ENCODE peak calls at places on chromosomes 4 and X, in four cellular contexts. L, W, Z and I are unnamed samples. For H3K36me3, the result is how much of the 10 kb centered on the place peaks cover.

GRCh38 chr4:101660607-101661006 is 129.9 kb upstream of the BANK1 start:
- DNase-seq in L (no peak), W (no peak), Z (no peak), I (no peak)

GRCh38 chrX:11254417-11255109 is 38.6 kb upstream of the AMELX start:
- DNase-seq in L (no peak), W (no peak), Z (no peak), I (no peak)

GRCh38 chrX:95945528-95945927 is 739.1 kb upstream of the DIAPH2 start:
- DNase-seq in L (no peak), W (no peak), Z (no peak), I (no peak)

GRCh38 chrX:153887385-153887784 is 1.4 kb upstream of the L1CAM start:
- DNase-seq in L (no peak), W (no peak), Z (no peak), I (no peak)

GRCh38 chr4:165600959-165601674 is 222.3 kb downstream of the CPE start:
- DNase-seq in L (no peak), W (no peak), Z (no peak), I (no peak)

GRCh38 chrX:12344954-12345353 is 206.7 kb downstream of the FRMPD4 start:
- DNase-seq in L (no peak), W (no peak), Z (no peak), I (no peak)

GRCh38 chr4:102713096-102713495 is 47.7 kb downstream of the MANBA start:
- DNase-seq in L (no peak), W (no peak), Z (no peak), I (no peak)

GRCh38 chrX:110156167-110156754 is 153.3 kb downstream of the TMEM164 start:
- DNase-seq in L (no peak), W (no peak), Z (no peak), I (no peak)

DNA sequence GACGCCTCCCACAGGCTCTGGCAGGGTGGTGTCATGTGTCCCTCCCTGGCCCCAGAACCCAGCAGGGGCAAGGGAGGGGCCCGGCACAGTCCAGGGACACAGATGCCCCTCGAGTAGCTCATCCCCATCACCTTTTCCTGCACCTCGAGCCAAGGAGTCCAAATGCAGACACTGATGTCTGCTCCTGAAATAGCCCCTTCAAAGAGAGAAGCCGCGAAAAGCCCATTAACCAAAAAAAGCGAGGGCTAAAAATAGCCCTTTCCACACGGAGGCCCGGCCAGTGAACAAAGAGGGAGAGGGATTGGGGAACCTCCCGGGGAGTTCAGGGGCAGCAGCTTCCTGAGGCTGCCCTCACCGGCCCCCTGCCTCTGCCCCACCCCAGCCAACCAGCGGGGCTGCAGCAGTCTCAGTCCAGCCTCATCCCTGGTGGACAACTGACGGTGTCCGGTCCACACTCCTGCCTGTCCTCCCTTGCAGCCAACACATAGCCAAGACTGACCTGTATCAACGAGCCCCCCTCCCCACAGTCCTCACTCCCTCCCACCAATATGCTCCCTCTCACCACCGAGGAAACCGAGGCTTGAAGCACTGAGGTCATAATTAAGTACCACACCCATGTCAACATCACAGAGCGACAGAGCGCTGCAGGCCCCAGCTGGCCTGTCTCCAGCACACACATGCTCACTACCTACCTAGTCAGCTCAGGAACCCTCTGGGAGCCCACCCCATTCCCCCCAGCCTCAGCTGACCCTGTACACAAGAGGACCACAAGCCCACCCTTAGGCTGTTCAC is 23.9 kb downstream of the WDR1 start:
- DNase-seq in L (no peak), W (no peak), Z (peak), I (no peak)
- H3K36me3 ChIP-seq in L (under half), W (under half), Z (half or more), I (under half)

GRCh38 chr4:7236847-7237246 is 44.5 kb downstream of the SORCS2 start:
- DNase-seq in L (peak), W (peak), Z (peak), I (peak)

GRCh38 chr4:7239844-7240243 is 47.5 kb downstream of the SORCS2 start:
- DNase-seq in L (no peak), W (no peak), Z (no peak), I (no peak)

GRCh38 chr4:7239101-7239820 is 46.9 kb downstream of the SORCS2 start:
- DNase-seq in L (no peak), W (no peak), Z (no peak), I (no peak)

GRCh38 chr4:7237863-7238262 is 45.5 kb downstream of the SORCS2 start:
- DNase-seq in L (no peak), W (no peak), Z (peak), I (no peak)

DNA sequence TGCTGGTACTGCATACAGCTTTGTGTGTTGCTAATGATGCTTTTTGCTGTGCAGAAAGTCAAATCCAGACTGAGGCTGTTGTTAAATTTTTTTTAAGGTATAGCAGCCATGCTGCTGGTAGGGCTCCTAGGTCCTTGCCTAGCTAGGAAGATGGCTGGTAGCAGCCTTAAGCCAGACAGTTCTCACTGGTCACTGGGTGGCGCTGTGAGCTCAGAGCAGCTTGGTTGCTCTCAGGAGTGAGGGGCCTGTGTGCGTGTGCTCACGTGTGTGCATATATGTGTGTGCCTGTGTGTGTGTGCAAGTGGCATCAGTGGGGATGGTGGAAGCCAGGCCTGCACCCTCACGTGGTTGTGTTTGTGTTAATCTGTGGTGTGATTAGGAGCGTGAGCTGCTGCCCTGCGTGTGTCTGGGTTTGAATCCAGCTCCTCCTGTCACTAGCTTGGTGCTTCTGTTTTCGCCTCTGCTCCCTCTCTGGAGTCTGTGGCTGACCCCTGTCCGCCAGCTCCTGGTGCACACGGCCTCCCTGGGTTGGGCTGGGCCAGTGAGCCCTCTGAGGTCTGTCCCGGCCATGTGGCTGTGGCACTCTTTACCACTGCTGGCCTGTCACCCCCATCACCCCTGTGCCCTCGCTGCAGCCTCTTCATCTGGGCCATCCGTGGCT is 46.1 kb downstream of the SORCS2 start:
- DNase-seq in L (no peak), W (no peak), Z (no peak), I (no peak)
- TF ChIP-seq CTCF in L (no peak), W (no peak), Z (no peak), I (no peak)

DNA sequence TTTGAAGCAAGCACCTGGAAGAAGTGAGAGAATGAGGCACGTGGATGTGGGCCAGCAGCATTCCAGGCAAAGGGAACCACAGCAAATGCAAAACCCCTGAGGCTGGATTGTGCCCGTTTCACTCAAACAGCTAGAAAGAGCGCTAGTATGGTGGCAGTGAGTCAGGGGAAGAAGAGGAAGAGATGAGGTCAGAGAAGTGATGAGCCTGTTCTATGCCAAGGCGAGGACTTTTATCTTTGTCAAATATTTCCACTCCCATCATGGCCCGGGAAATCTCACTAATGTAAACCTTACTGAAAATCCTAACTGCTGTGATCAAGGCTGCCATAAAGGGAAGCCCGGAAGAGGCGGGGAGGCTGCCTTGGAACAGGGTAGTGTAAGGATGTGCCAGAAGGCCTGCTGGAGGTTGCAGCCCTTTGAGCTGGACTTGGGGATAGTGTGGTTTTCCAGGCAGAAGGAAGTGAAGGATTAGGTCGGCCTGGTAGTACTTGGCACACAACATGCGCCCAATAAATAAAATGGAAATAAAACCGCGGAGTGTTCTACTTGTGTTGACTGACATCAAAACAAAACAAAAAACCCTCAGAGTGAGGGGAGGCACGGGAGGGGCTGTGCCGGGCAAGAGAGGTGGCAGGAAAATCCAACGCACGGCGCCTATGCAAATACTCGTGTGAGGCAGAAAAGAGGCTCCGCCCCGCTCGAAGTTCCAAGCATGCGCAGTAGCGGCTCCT is 1.2 kb upstream of the CDK16 start:
- DNase-seq in L (no peak), W (peak), Z (no peak), I (no peak)
- TF ChIP-seq POLR2A in L (no peak), W (peak), Z (no peak), I (no peak)

DNA sequence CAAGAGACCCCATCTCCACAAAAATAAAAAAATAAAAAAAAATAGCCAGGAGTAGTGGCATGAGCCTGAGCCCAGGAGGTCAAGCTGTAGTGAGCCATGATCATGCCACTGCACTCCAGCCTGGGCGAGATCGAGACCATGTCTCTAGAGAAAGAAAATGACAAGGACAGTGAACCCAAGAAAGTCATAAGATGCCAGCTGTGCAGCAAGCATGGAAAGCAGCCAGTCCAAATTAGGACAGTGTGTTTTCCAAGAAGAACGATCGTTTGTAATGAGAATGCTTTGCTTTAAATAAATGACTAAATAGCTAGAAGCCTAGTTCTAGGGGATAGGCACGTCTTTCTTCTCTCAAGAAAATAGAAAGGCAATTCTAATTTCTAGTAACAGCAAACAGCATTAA is 58.4 kb upstream of the MSANTD1 start:
- DNase-seq in L (no peak), W (no peak), Z (no peak), I (no peak)
- H3K36me3 ChIP-seq in L (under half), W (under half), Z (half or more), I (under half)

GRCh38 chr4:453267-453666 is 45.7 kb downstream of the ZNF721 start:
- DNase-seq in L (no peak), W (no peak), Z (no peak), I (no peak)
- TF ChIP-seq CTCF in L (no peak), W (no peak), Z (no peak), I (no peak)

GRCh38 chrX:91435465-91435864 is 826 bp downstream of the PABPC5 start:
- DNase-seq in L (no peak), W (no peak), Z (no peak), I (peak)

DNA sequence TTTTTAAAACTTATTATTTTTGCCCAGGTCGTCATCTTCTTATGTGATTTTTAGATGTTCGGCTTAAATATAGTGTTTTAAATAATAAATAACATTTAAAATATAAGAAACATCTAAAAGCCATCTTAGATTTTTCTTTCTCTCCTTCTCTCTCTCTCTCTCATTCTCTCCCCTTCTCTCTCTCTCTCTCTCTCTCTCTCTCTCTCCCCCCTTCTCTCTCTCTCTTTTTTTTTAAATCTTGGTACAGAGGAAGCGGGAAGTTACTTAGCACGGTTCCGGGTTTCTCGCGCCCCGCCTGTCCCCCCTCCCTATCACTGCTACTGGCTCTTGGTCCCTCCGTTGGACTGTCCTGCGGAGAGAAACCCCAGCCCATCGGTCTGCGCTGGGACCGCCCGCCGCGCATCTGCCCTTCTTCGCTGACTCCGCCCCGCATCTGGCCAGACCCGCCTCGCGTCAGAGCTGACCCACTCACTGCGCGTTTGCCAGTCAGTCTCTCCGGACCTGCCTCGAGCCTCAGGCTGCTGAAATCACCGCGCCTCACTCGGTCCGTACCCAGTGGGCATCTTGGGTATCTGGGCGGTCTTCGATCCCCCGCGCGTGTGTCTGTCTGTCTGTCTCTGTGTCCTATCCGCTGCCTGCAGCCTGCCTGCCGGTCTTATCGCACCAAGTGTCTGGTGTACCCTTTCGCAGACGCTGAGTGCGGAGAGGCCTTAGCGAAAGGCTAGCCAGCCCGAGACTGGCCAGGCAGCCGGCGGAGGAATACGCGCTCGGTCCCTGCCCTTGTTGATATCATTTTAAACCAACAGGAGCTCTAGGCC is at the start of gene PABPC5:
- DNase-seq in L (peak), W (peak), Z (peak), I (peak)
- TF ChIP-seq POLR2A in L (peak), W (peak), Z (no peak), I (no peak)

GRCh38 chr4:171024720-171025303 is 788.4 kb upstream of the GALNTL6 start:
- DNase-seq in L (no peak), W (no peak), Z (no peak), I (no peak)
- H3K36me3 ChIP-seq in L (under half), W (under half), Z (under half), I (under half)

GRCh38 chrX:100710816-100711215 is 21.1 kb downstream of the SYTL4 start:
- DNase-seq in L (no peak), W (no peak), Z (no peak), I (no peak)
- TF ChIP-seq CTCF in L (no peak), W (no peak), Z (no peak), I (no peak)

GRCh38 chrX:150365953-150366911 is 3.1 kb downstream of the MAMLD1 start:
- DNase-seq in L (peak), W (peak), Z (peak), I (peak)
- TF ChIP-seq POLR2A in L (no peak), W (no peak), Z (no peak), I (no peak)